ENCODE peak calls at places on chromosome X, in four cellular contexts. H is DND-41, Q is fibroblast of the aortic adventitia, M is AG04450. G is an unnamed sample.
A peak's percentile ranks its signal among the peaks of the same experiment; 100 is the strongest.

GRCh38 chrX:31423575-31424284 is 351.9 kb upstream of the FTHL17 start:
- DNase-seq in M (no peak), Q (peak; percentile 11), H (peak; percentile 6), G (peak; percentile 83)

GRCh38 chrX:22247169-22247568 is 25.5 kb upstream of the CBLL2 start:
- DNase-seq in M (peak; percentile 0), Q (peak; percentile 54), H (no peak), G (no peak)

GRCh38 chrX:110315541-110315940 is 2.3 kb downstream of the AMMECR1 start:
- DNase-seq in Q (peak; percentile 30), H (no peak), M (no peak), G (peak; percentile 40)

GRCh38 chrX:3550160-3550765 is 163.2 kb downstream of the PRKX start:
- DNase-seq in H (no peak), Q (peak; percentile 21), M (no peak), G (peak; percentile 39)

GRCh38 chrX:134971926-134972325 is 18.9 kb upstream of the SMIM10 start:
- DNase-seq in H (no peak), M (no peak), Q (no peak), G (no peak)

GRCh38 chrX:116267511-116268040 is 97.0 kb downstream of the AGTR2 start:
- DNase-seq in Q (peak; percentile 61), M (no peak), H (no peak), G (no peak)

GRCh38 chrX:10744011-10744410 is 123.6 kb upstream of the MID1 start:
- DNase-seq in M (no peak), H (no peak), Q (no peak), G (no peak)

GRCh38 chrX:69412661-69413060 is 91.5 kb upstream of the NALF2 start:
- DNase-seq in H (no peak), M (no peak), Q (no peak), G (no peak)

GRCh38 chrX:26918633-26919032 is 544.5 kb downstream of the PPP4R3C start:
- DNase-seq in Q (peak; percentile 8), H (peak; percentile 3), M (no peak), G (no peak)

GRCh38 chrX:13489451-13489850 is 80.0 kb upstream of the EGFL6 start:
- DNase-seq in Q (peak; percentile 83), M (no peak), H (no peak), G (peak; percentile 84)

GRCh38 chrX:129108936-129109335 is 414.4 kb downstream of the SMARCA1 start:
- DNase-seq in M (no peak), H (no peak), Q (no peak), G (no peak)

GRCh38 chrX:64352084-64352483 is 43.2 kb downstream of the MTMR8 start:
- DNase-seq in H (no peak), Q (no peak), M (no peak), G (no peak)

GRCh38 chrX:48025561-48025960 is 18.8 kb downstream of the SPACA5 start:
- DNase-seq in M (peak; percentile 20), H (peak; percentile 48), Q (peak; percentile 72), G (peak; percentile 64)

GRCh38 chrX:30653415-30654131 is at the start of gene GK:
- DNase-seq in M (no peak), H (peak; percentile 14), Q (peak; percentile 5), G (peak; percentile 23)

GRCh38 chrX:3522016-3522690 is 175.7 kb upstream of the MXRA5 start:
- DNase-seq in M (peak; percentile 63), H (no peak), Q (peak; percentile 87), G (peak; percentile 74)

GRCh38 chrX:45903781-45904201 is 641.4 kb downstream of the ZNF674 start:
- DNase-seq in M (no peak), Q (no peak), H (no peak), G (no peak)

GRCh38 chrX:119655125-119655524 is 37.8 kb downstream of the SEPTIN6 start:
- DNase-seq in Q (peak; percentile 70), H (no peak), M (peak; percentile 29), G (peak; percentile 93)

GRCh38 chrX:115616943-115617563 is 56.1 kb downstream of the PLS3 start:
- DNase-seq in H (no peak), M (no peak), Q (peak; percentile 58), G (peak; percentile 55)

GRCh38 chrX:133921764-133922389 is 63.5 kb downstream of the GPC3 start:
- DNase-seq in M (no peak), Q (peak; percentile 1), H (peak; percentile 59), G (peak; percentile 3)

GRCh38 chrX:51847463-51847862 is 46.0 kb upstream of the MAGED1 start:
- DNase-seq in Q (no peak), M (no peak), H (no peak), G (no peak)

GRCh38 chrX:103608305-103608963 is 671 bp downstream of the TCEAL3 start:
- DNase-seq in M (no peak), Q (no peak), H (no peak), G (no peak)

GRCh38 chrX:22053486-22053885 is 21.4 kb downstream of the PHEX start:
- DNase-seq in H (no peak), Q (no peak), M (no peak), G (no peak)

GRCh38 chrX:112851806-112852205 is 11.2 kb upstream of the AMOT start:
- DNase-seq in Q (peak; percentile 55), M (peak; percentile 38), H (no peak), G (peak; percentile 50)

GRCh38 chrX:4764888-4765287 is 1051.4 kb upstream of the PRKX start:
- DNase-seq in H (no peak), M (no peak), Q (no peak), G (no peak)

GRCh38 chrX:19889582-19890342 is 2.4 kb upstream of the SH3KBP1 start:
- DNase-seq in H (no peak), M (peak; percentile 41), Q (peak; percentile 73), G (peak; percentile 66)

GRCh38 chrX:24506082-24506481 is 41.0 kb downstream of the PDK3 start:
- DNase-seq in Q (peak; percentile 17), H (no peak), M (no peak), G (peak; percentile 13)

GRCh38 chrX:117510453-117510852 is 606.2 kb downstream of the KLHL13 start:
- DNase-seq in M (no peak), Q (no peak), H (no peak), G (no peak)

GRCh38 chrX:22278375-22278774 is 5.7 kb downstream of the CBLL2 start:
- DNase-seq in M (no peak), H (no peak), Q (no peak), G (no peak)

DNA sequence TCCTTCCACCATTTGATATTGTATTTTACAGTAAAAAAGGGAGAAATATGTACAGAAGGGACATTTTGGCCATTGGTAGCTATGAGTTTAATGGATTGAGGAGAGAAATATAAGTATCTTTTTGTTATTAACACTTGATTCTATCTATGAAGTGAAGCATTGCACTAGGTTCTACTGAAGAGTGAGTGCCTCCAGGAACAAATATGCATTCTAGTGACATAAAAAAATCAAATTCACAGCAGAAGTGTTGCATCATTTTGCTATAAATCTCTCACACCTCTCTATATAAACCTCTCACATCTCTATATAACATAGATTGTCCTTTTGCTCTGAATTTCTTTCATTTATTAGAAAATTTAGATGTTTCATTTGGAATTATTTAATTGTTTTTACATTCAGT is 425 bp downstream of the SYTL5 start:
- DNase-seq in Q (no peak), M (no peak), H (no peak), G (no peak)
- TF ChIP-seq CTCF in Q (no peak), M (no peak), H (no peak), G (no peak)

GRCh38 chrX:12419591-12419990 is 281.3 kb downstream of the FRMPD4 start:
- DNase-seq in H (no peak), Q (no peak), M (no peak), G (no peak)

GRCh38 chrX:12425496-12425895 is 287.2 kb downstream of the FRMPD4 start:
- DNase-seq in M (no peak), H (no peak), Q (peak; percentile 66), G (peak; percentile 44)

GRCh38 chrX:12426420-12426819 is 288.1 kb downstream of the FRMPD4 start:
- DNase-seq in H (no peak), M (no peak), Q (no peak), G (no peak)

GRCh38 chrX:12423346-12423745 is 285.1 kb downstream of the FRMPD4 start:
- DNase-seq in H (no peak), Q (no peak), M (no peak), G (no peak)

GRCh38 chrX:12421918-12422317 is 283.6 kb downstream of the FRMPD4 start:
- DNase-seq in H (no peak), M (no peak), Q (peak; percentile 46), G (no peak)
- H3K4me3 ChIP-seq in H (no peak overlapping the region), M (no peak overlapping the region), Q (no peak overlapping the region), G (no peak overlapping the region)

GRCh38 chrX:40411350-40412111 is 169.2 kb upstream of the ATP6AP2 start:
- DNase-seq in Q (no peak), H (no peak), M (no peak), G (no peak)
- TF ChIP-seq CTCF in Q (no peak), H (peak; percentile 20), M (no peak), G (no peak)

DNA sequence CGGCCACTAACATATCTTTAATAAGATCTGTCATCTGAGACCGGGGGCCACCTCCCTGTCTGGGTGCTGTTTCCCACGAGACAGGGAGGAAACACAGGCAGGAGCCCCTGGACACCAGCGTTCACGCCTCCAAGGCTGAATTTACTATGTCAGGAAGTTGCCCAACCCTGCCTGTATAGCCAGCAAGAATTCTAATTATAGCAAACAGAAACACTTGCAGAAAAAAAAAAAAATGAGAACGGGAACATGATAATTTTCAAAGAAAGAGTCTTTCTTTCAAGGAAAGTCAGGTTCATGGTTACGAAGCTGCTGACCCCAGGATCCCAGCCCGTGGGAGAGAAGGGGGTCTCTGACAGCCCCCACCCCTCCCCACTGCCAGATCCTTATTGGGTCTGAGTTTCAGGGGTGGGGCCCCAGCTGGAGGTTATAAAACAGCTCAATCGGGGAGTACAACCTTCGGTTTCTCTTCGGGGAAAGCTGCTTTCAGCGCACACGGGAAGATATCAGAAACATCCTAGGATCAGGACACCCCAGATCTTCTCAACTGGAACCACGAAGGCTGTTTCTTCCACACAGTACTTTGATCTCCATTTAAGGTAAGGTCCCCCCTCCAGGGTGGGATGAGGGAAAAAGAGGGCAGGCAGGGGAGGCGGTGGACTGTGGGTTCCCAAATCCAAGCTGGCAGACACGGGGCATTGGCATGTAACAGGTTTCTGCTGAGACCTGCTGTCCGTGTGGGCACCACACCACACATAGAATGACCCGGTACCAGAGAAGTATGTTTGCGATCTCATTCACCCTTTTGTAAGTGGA is at the start of gene IL3RA:
- DNase-seq in H (no peak), Q (no peak), M (no peak), G (peak; percentile 33)
- H3K4me3 ChIP-seq in H (no peak within 1 kb of the TSS), Q (no peak within 1 kb of the TSS), M (no peak within 1 kb of the TSS), G (peak within 1 kb of the TSS; percentile 34)

GRCh38 chrX:9681011-9681410 is 84.6 kb downstream of the GPR143 start:
- DNase-seq in H (no peak), M (no peak), Q (no peak), G (no peak)

GRCh38 chrX:9681422-9681821 is 84.2 kb downstream of the GPR143 start:
- DNase-seq in M (no peak), H (no peak), Q (peak; percentile 11), G (peak; percentile 55)

GRCh38 chrX:9682861-9683260 is 82.8 kb downstream of the GPR143 start:
- DNase-seq in M (no peak), Q (no peak), H (no peak), G (no peak)

GRCh38 chrX:9683350-9683749 is 82.3 kb downstream of the GPR143 start:
- DNase-seq in Q (no peak), H (no peak), M (no peak), G (no peak)

DNA sequence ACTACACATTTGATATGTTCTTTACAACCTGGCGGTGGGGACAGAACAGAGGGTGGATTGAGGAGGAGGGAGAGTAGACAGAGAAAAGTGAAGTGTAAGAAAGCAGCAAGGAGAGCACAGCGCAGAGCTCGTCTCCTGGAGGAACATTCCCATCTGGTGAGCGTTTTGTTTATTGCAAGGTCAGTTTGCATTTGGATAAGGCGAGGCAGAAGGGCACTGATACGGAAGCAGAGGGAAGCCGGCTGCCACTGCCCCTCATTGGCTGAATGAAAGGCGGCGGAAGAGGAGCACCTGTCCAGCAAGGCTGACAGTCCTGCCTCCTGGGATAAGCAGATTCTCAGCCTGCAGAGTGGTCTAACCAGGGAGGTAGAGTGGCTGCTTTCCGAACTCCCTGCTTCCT is 83.2 kb downstream of the GPR143 start:
- DNase-seq in Q (peak; percentile 42), M (no peak), H (no peak), G (peak; percentile 56)
- TF ChIP-seq CTCF in Q (peak; percentile 24), M (peak; percentile 41), H (peak; percentile 8), G (peak; percentile 44)